ENCODE peak calls at places on chromosomes 4 and X, in seven cellular contexts. D is ovary; V is astrocyte of the cerebellum; O is neural progenitor cell; G is A172; A is astrocyte of the spinal cord; N is stimulated activated CD4-positive, alpha-beta T cell treated with anti-CD3 and anti-CD28 coated beads, Interleukin-1b, Interleukin-23, amount 100 ng/mL, for 48 hours. R is an unnamed sample.
A peak's percentile ranks its signal among the peaks of the same experiment; 100 is the strongest.

GRCh38 chr4:139501117-139501516 is 47.2 kb downstream of the RAB33B start:
- DNase-seq in O (no peak), A (no peak), N (no peak), D (no peak), G (no peak), V (no peak), R (no peak)

GRCh38 chr4:187504974-187505797 is 490.4 kb upstream of the ZFP42 start:
- DNase-seq in N (no peak), O (peak; percentile 50), A (no peak), V (no peak), G (no peak), D (no peak), R (no peak)

GRCh38 chr4:169185133-169185956 is 85.4 kb downstream of the SH3RF1 start:
- DNase-seq in A (no peak), D (no peak), N (no peak), G (no peak), V (no peak), O (no peak), R (no peak)

GRCh38 chr4:153555730-153556440 is 89.7 kb downstream of the TMEM131L start:
- DNase-seq in D (peak; percentile 79), G (peak; percentile 33), V (peak; percentile 91), A (peak; percentile 91), N (no peak), O (no peak), R (no peak)

GRCh38 chr4:4585012-4585670 is 43.3 kb upstream of the STX18 start:
- DNase-seq in V (peak; percentile 16), D (no peak), O (no peak), A (peak; percentile 62), G (no peak), N (no peak), R (no peak)

GRCh38 chr4:138802499-138802898 is 213.1 kb upstream of the NOCT start:
- DNase-seq in N (no peak), O (no peak), G (no peak), D (no peak), A (no peak), V (no peak), R (no peak)

GRCh38 chr4:89752932-89753598 is 83.9 kb downstream of the SNCA start:
- DNase-seq in N (no peak), D (peak; percentile 23), O (no peak), V (peak; percentile 83), A (peak; percentile 94), G (peak; percentile 87), R (peak; percentile 61)

GRCh38 chrX:104565791-104566687 is at the start of gene IL1RAPL2:
- DNase-seq in D (no peak), G (no peak), N (peak; percentile 11), O (peak; percentile 83), V (peak; percentile 13), A (peak; percentile 10), R (peak; percentile 69)

GRCh38 chr4:146033149-146033548 is 94.5 kb upstream of the ZNF827 start:
- DNase-seq in A (no peak), V (no peak), D (no peak), O (no peak), N (no peak), G (no peak), R (no peak)

GRCh38 chrX:78652971-78653822 is 5.9 kb downstream of the RTL3 start:
- DNase-seq in N (no peak), D (no peak), O (no peak), A (peak; percentile 89), G (peak; percentile 82), V (peak; percentile 78), R (peak; percentile 2)

GRCh38 chrX:38500886-38501285 is 60.5 kb upstream of the TSPAN7 start:
- DNase-seq in A (no peak), D (no peak), V (no peak), N (no peak), G (peak; percentile 19), O (no peak), R (no peak)

GRCh38 chr4:17713779-17714178 is 67.6 kb downstream of the FAM184B start:
- DNase-seq in A (no peak), O (no peak), G (no peak), D (no peak), N (no peak), V (no peak), R (no peak)